ENCODE peak calls at places on chromosomes 3 and 15, in seven cellular contexts. R is EH, W is neural crest cell, O is astrocyte of the spinal cord, D is NCI-H1105, I is occipital lobe, S is left ventricle myocardium inferior. L is an unnamed sample.

GRCh38 chr15:78168591-78168990 is 19.4 kb downstream of the IDH3A start:
- DNase-seq in R (no peak), W (no peak), O (no peak), D (no peak), I (no peak), S (no peak), L (no peak)

GRCh38 chr3:133506215-133506901 is 67.1 kb upstream of the CDV3 start:
- DNase-seq in R (no peak), W (no peak), O (no peak), D (no peak), I (no peak), S (no peak), L (no peak)

GRCh38 chr3:190666801-190667200 is 152.9 kb downstream of the IL1RAP start:
- DNase-seq in R (no peak), W (no peak), O (no peak), D (no peak), I (no peak), S (no peak), L (no peak)

GRCh38 chr3:85781806-85782205 is 823.0 kb downstream of the CADM2 start:
- DNase-seq in R (no peak), W (no peak), O (no peak), D (peak), I (no peak), S (no peak), L (no peak)

GRCh38 chr15:63752075-63752684 is 81.6 kb downstream of the HERC1 start:
- DNase-seq in R (peak), W (peak), O (peak), D (peak), I (no peak), S (no peak), L (no peak)

GRCh38 chr15:57591822-57592367 is at the start of gene MYZAP:
- DNase-seq in R (peak), W (peak), O (no peak), D (peak), I (no peak), S (peak), L (no peak)

GRCh38 chr15:22262613-22263020 is 182.3 kb downstream of the OR4M2 start:
- DNase-seq in R (no peak), W (no peak), O (no peak), D (no peak), I (no peak), S (no peak), L (no peak)

GRCh38 chr3:72473156-72473555 is 375.1 kb downstream of the SHQ1 start:
- DNase-seq in R (no peak), W (no peak), O (no peak), D (no peak), I (no peak), S (no peak), L (no peak)

GRCh38 chr3:59426851-59427565 is 377.2 kb upstream of the CFAP20DC start:
- DNase-seq in R (peak), W (no peak), O (peak), D (no peak), I (no peak), S (no peak), L (no peak)

GRCh38 chr3:18425641-18426403 is 683 bp upstream of the SATB1 start:
- DNase-seq in R (no peak), W (no peak), O (no peak), D (peak), I (peak), S (peak), L (no peak)

GRCh38 chr3:20236603-20237002 is 50.6 kb upstream of the SGO1 start:
- DNase-seq in R (no peak), W (no peak), O (no peak), D (no peak), I (no peak), S (no peak), L (no peak)

GRCh38 chr3:52039846-52040245 is 16.5 kb downstream of the DUSP7 start:
- DNase-seq in R (no peak), W (peak), O (peak), D (no peak), I (peak), S (peak), L (no peak)

GRCh38 chr15:57223887-57224286 is 152.4 kb upstream of the CGNL1 start:
- DNase-seq in R (no peak), W (no peak), O (no peak), D (no peak), I (no peak), S (no peak), L (no peak)

GRCh38 chr3:33786565-33787327 is 11.7 kb upstream of the PDCD6IP start:
- DNase-seq in R (peak), W (no peak), O (no peak), D (no peak), I (no peak), S (no peak), L (no peak)

GRCh38 chr3:187626581-187626980 is 43.6 kb downstream of the SST start:
- DNase-seq in R (no peak), W (no peak), O (no peak), D (no peak), I (no peak), S (no peak), L (no peak)

GRCh38 chr3:122777077-122777476 is 16.6 kb downstream of the HSPBAP1 start:
- DNase-seq in R (no peak), W (no peak), O (no peak), D (no peak), I (no peak), S (no peak), L (no peak)

GRCh38 chr3:123971416-123971815 is 10.4 kb upstream of the CCDC14 start:
- DNase-seq in R (no peak), W (no peak), O (no peak), D (no peak), I (no peak), S (no peak), L (no peak)

GRCh38 chr15:68994149-68994548 is 20.3 kb upstream of the NOX5 start:
- DNase-seq in R (peak), W (no peak), O (peak), D (no peak), I (no peak), S (no peak), L (no peak)

GRCh38 chr3:120167488-120167887 is 73.2 kb upstream of the GSK3B start:
- DNase-seq in R (no peak), W (no peak), O (no peak), D (no peak), I (no peak), S (no peak), L (no peak)

GRCh38 chr3:45226206-45226915 is at the start of gene TMEM158:
- DNase-seq in R (peak), W (peak), O (peak), D (peak), I (peak), S (peak), L (no peak)

GRCh38 chr3:182092662-182093262 is 381.0 kb downstream of the SOX2 start:
- DNase-seq in R (no peak), W (peak), O (no peak), D (peak), I (peak), S (no peak), L (no peak)

GRCh38 chr15:33559207-33559890 is 248.6 kb downstream of the RYR3 start:
- DNase-seq in R (no peak), W (no peak), O (no peak), D (no peak), I (no peak), S (no peak), L (no peak)

GRCh38 chr3:122350814-122351418 is 25.9 kb downstream of the CSTA start:
- DNase-seq in R (peak), W (no peak), O (peak), D (no peak), I (no peak), S (no peak), L (no peak)

GRCh38 chr15:49145651-49146609 is 9.5 kb downstream of the COPS2 start:
- DNase-seq in R (peak), W (peak), O (peak), D (peak), I (peak), S (no peak), L (no peak)

GRCh38 chr15:68374346-68374745 is 57.6 kb downstream of the ITGA11 start:
- DNase-seq in R (no peak), W (no peak), O (no peak), D (no peak), I (no peak), S (no peak), L (no peak)

GRCh38 chr15:67832031-67832551 is 6.8 kb downstream of the SKOR1 start:
- DNase-seq in R (peak), W (no peak), O (no peak), D (no peak), I (no peak), S (no peak), L (no peak)

GRCh38 chr15:69193948-69194827 is 33.8 kb downstream of the GLCE start:
- DNase-seq in R (peak), W (no peak), O (peak), D (no peak), I (no peak), S (no peak), L (no peak)

GRCh38 chr15:76386178-76386577 is 49.6 kb downstream of the ISL2 start:
- DNase-seq in R (peak), W (no peak), O (no peak), D (no peak), I (no peak), S (no peak), L (no peak)

GRCh38 chr3:27486328-27486727 is 2.1 kb upstream of the SLC4A7 start:
- DNase-seq in R (no peak), W (no peak), O (no peak), D (no peak), I (no peak), S (no peak), L (no peak)

GRCh38 chr3:159919873-159920272 is 68.8 kb upstream of the IL12A start:
- DNase-seq in R (peak), W (no peak), O (peak), D (no peak), I (no peak), S (no peak), L (no peak)

GRCh38 chr3:151798476-151798875 is 15.4 kb upstream of the AADAC start:
- DNase-seq in R (peak), W (no peak), O (peak), D (no peak), I (no peak), S (no peak), L (no peak)